ENCODE peak calls at places on chromosomes 3 and 15, in nine cellular contexts. W is pancreas, E is adipocyte, K is HCT116, Q is right cardiac atrium, O is stomach, D is lung, I is adrenal gland, F is psoas muscle. S is an unnamed sample.

GRCh38 chr3:71109241-71109976 is 474.1 kb downstream of the FOXP1 start:
- DNase-seq in K (no peak), D (no peak), W (no peak), O (no peak), F (no peak), Q (no peak), I (no peak), E (peak; percentile 75), S (no peak)

GRCh38 chr15:40421246-40422157 is 15.9 kb downstream of the IVD start:
- DNase-seq in W (peak; percentile 68), D (peak; percentile 85), O (peak; percentile 82), Q (peak; percentile 93), I (peak; percentile 74), E (peak; percentile 86), F (peak; percentile 81), K (peak; percentile 32), S (peak; percentile 80)

GRCh38 chr3:46110701-46111493 is 83.6 kb upstream of the XCR1 start:
- DNase-seq in O (no peak), K (peak; percentile 61), F (no peak), Q (no peak), E (peak; percentile 17), I (peak; percentile 85), W (no peak), D (peak; percentile 74), S (no peak)

GRCh38 chr3:129827765-129828164 is 65.7 kb downstream of the TMCC1 start:
- DNase-seq in O (no peak), F (no peak), Q (no peak), W (no peak), K (no peak), I (no peak), E (no peak), D (no peak), S (peak; percentile 34)

GRCh38 chr15:41104234-41104633 is 11.8 kb downstream of the INO80 start:
- DNase-seq in W (no peak), D (no peak), I (no peak), O (no peak), F (no peak), Q (no peak), K (no peak), E (peak; percentile 88), S (no peak)

GRCh38 chr3:88440701-88441100 is 290.9 kb downstream of the C3orf38 start:
- DNase-seq in E (no peak), W (no peak), K (no peak), Q (no peak), D (no peak), O (no peak), F (no peak), I (no peak), S (no peak)

GRCh38 chr3:123881771-123882170 is 2.4 kb downstream of the MYLK start:
- DNase-seq in F (no peak), O (no peak), W (no peak), D (no peak), Q (no peak), K (no peak), E (no peak), I (no peak), S (no peak)

GRCh38 chr3:37620071-37620635 is 241.5 kb upstream of the CTDSPL start:
- DNase-seq in F (no peak), E (no peak), K (no peak), I (no peak), W (no peak), O (no peak), Q (no peak), D (no peak), S (no peak)

GRCh38 chr3:123083446-123084124 is 16.8 kb downstream of the PDIA5 start:
- DNase-seq in K (no peak), F (no peak), Q (no peak), O (no peak), I (peak; percentile 11), D (no peak), W (no peak), E (no peak), S (no peak)

GRCh38 chr3:115401891-115402501 is 221.3 kb upstream of the GAP43 start:
- DNase-seq in Q (no peak), O (no peak), I (no peak), E (peak; percentile 60), K (no peak), F (no peak), D (no peak), W (no peak), S (no peak)

GRCh38 chr3:165983284-165983683 is 146.1 kb upstream of the BCHE start:
- DNase-seq in E (no peak), D (no peak), W (no peak), I (no peak), O (no peak), K (no peak), Q (no peak), F (no peak), S (no peak)

GRCh38 chr3:131702156-131702555 is 199.4 kb upstream of the MRPL3 start:
- DNase-seq in I (no peak), F (no peak), K (no peak), D (no peak), Q (no peak), O (no peak), E (no peak), W (no peak), S (no peak)

GRCh38 chr3:172530101-172530561 is 6.9 kb upstream of the TNFSF10 start:
- DNase-seq in D (no peak), I (no peak), W (no peak), E (no peak), K (no peak), O (no peak), Q (no peak), F (no peak), S (no peak)

GRCh38 chr3:133948996-133949395 is 53.3 kb upstream of the RAB6B start:
- DNase-seq in Q (no peak), E (no peak), F (no peak), I (no peak), W (no peak), O (no peak), K (no peak), D (no peak), S (no peak)

GRCh38 chr3:133944641-133945441 is 49.2 kb upstream of the RAB6B start:
- DNase-seq in I (no peak), D (peak; percentile 43), E (no peak), F (no peak), W (no peak), O (no peak), Q (no peak), K (no peak), S (no peak)

GRCh38 chr3:133945696-133946095 is 50.0 kb upstream of the RAB6B start:
- DNase-seq in F (no peak), W (no peak), Q (no peak), O (no peak), I (no peak), D (no peak), E (no peak), K (no peak), S (no peak)

GRCh38 chr3:133949438-133949837 is 53.8 kb upstream of the RAB6B start:
- DNase-seq in Q (no peak), K (no peak), E (no peak), W (no peak), D (no peak), I (no peak), O (no peak), F (no peak), S (no peak)

DNA sequence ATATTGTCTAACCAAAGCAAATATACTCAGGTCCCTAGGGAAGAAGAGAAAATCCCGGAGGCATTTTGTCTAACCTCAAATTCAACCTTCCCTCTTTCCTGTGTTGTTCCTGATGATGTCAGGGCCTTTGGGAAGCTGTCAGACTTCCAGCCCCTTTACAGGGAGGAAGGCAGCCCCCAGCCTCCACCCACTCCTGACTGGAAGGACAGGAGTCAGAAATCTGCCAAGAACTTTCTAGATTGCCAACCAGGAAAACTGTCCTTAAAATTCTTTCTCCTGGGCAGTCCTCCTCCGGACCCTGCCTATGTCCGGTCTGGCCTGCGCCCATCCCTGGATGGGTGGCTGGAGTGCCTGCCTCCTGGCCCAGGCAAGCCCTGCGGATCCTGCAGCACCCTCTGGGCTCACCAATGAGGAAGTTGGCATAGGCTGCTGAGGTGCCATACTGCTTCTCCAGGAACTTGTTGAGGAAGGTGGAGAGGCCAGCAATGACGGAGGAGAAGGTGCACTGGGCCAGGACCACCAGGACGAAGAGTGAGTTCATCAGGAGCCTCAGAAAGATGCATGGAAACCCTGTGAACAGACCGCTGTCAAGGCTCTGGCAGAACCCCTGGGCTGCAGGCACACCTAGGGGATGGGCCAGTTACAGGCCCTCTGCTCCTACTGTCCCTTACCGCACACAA is 52.6 kb upstream of the RAB6B start:
- DNase-seq in O (no peak), Q (no peak), F (no peak), I (no peak), E (no peak), K (no peak), D (no peak), W (no peak), S (no peak)
- H3K27me3 ChIP-seq in O (no peaks in the 10 kb centered on the region), Q (no peaks in the 10 kb centered on the region), F (no peaks in the 10 kb centered on the region), I (no peaks in the 10 kb centered on the region), E (no peaks in the 10 kb centered on the region), K (peaks cover 59% of the 10 kb centered on the region), D (no peaks in the 10 kb centered on the region), W (no peaks in the 10 kb centered on the region), S (no peaks in the 10 kb centered on the region)

DNA sequence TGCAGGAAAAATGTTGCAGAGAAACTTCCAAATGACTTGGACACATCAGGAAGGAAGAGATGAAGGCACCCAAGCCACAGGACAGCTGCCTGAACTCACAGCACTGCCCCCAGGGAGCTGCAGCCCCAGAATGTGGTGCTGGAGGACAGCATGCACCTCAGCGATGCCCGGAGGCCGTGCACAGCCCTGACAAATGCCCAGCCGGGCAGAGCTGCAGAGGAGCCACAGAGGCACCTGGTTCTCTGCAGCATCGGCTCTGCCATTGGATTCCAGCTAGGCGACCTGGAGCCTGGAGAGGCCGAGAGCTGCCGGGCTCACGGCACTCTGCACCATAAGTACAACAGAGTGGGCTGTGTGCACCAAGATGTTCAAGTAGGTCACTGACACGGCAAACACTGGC is 97.5 kb downstream of the OCA2 start:
- DNase-seq in Q (no peak), W (no peak), K (no peak), D (peak; percentile 21), E (no peak), O (no peak), I (no peak), F (no peak), S (no peak)
- H3K9me3 ChIP-seq in Q (no peaks in the 10 kb centered on the region), W (no peaks in the 10 kb centered on the region), K (no peaks in the 10 kb centered on the region), D (peaks cover 9% of the 10 kb centered on the region), E (no peaks in the 10 kb centered on the region), O (no peaks in the 10 kb centered on the region), I (no peaks in the 10 kb centered on the region), F (peaks cover 3% of the 10 kb centered on the region), S (no peaks in the 10 kb centered on the region)

DNA sequence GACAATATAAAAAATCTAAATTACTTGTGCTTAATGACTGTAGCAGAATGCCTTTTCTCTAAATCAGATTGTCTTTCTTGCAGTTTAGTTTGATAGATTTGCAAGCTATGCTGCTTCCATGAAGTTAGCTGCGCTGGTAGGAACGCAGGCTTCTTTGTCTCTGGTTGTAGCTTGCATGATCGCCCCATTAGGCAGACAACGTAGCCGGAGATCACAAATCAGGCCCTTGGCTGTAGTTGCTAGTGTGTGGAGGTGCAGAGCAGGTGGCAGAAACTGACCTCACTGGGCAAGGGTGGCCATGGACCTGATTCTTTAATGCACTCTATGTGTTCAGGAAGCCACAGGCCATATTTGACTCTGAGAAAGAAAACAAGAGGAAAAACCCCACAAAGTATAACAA is 6.2 kb downstream of the ZIC1 start:
- DNase-seq in K (no peak), W (no peak), E (no peak), F (no peak), I (no peak), D (no peak), Q (no peak), O (no peak), S (no peak)
- H3K27me3 ChIP-seq in K (no peaks in the 10 kb centered on the region), W (peaks cover 29% of the 10 kb centered on the region), E (peaks cover 92% of the 10 kb centered on the region), F (peaks cover 52% of the 10 kb centered on the region), I (peaks cover 84% of the 10 kb centered on the region), D (peaks cover 9% of the 10 kb centered on the region), Q (peaks cover 11% of the 10 kb centered on the region), O (peaks cover 32% of the 10 kb centered on the region), S (peaks cover 98% of the 10 kb centered on the region)

GRCh38 chr3:189944285-189945145 is 176.2 kb downstream of the P3H2 start:
- DNase-seq in Q (no peak), O (peak; percentile 74), F (no peak), W (no peak), I (no peak), K (no peak), E (no peak), D (no peak), S (no peak)
- H3K9me3 ChIP-seq in Q (no peaks in the 10 kb centered on the region), O (no peaks in the 10 kb centered on the region), F (no peaks in the 10 kb centered on the region), W (no peaks in the 10 kb centered on the region), I (no peaks in the 10 kb centered on the region), K (no peaks in the 10 kb centered on the region), E (no peaks in the 10 kb centered on the region), D (no peaks in the 10 kb centered on the region), S (no peaks in the 10 kb centered on the region)